ENCODE peak calls at places on chromosomes 6 and 20, in nine cellular contexts. Z is tibial artery; C is fibroblast of villous mesenchyme; U is coronary artery; R is sigmoid colon; O is fibroblast of the aortic adventitia; W is HFF-Myc; D is fibroblast of lung; J is CD8-positive, alpha-beta T cell. V is an unnamed sample.

GRCh38 chr20:34403063-34403827 is 40.2 kb downstream of the ITCH start:
- DNase-seq in Z (no peak), C (no peak), U (no peak), R (no peak), O (no peak), W (no peak), D (no peak), J (no peak), V (no peak)

GRCh38 chr6:37130704-37131103 is 39.2 kb upstream of the PIM1 start:
- DNase-seq in Z (peak), C (peak), U (no peak), R (peak), O (no peak), W (no peak), D (peak), J (no peak), V (peak)

GRCh38 chr6:90387826-90388225 is 91.2 kb upstream of the BACH2 start:
- DNase-seq in Z (no peak), C (no peak), U (no peak), R (no peak), O (no peak), W (no peak), D (no peak), J (no peak), V (no peak)

GRCh38 chr6:12818324-12818723 is 101.8 kb downstream of the PHACTR1 start:
- DNase-seq in Z (no peak), C (no peak), U (no peak), R (no peak), O (no peak), W (no peak), D (no peak), J (no peak), V (peak)

GRCh38 chr6:47126647-47127339 is 84.7 kb upstream of the ADGRF1 start:
- DNase-seq in Z (no peak), C (no peak), U (no peak), R (no peak), O (peak), W (no peak), D (no peak), J (no peak), V (no peak)

GRCh38 chr6:98716341-98716740 is 118.0 kb upstream of the POU3F2 start:
- DNase-seq in Z (no peak), C (no peak), U (no peak), R (no peak), O (no peak), W (no peak), D (no peak), J (no peak), V (no peak)

GRCh38 chr20:6074145-6074561 is 20.3 kb upstream of the LRRN4 start:
- DNase-seq in Z (no peak), C (no peak), U (no peak), R (no peak), O (no peak), W (no peak), D (no peak), J (no peak), V (peak)

GRCh38 chr20:24633026-24633425 is 163.6 kb downstream of the SYNDIG1 start:
- DNase-seq in Z (no peak), C (no peak), U (no peak), R (no peak), O (no peak), W (no peak), D (no peak), J (no peak), V (peak)

GRCh38 chr6:90294614-90294988 is 2.0 kb downstream of the BACH2 start:
- DNase-seq in Z (no peak), C (no peak), U (no peak), R (no peak), O (no peak), W (no peak), D (no peak), J (peak), V (no peak)

GRCh38 chr20:64232794-64233193 is 22.8 kb upstream of the PCMTD2 start:
- DNase-seq in Z (no peak), C (no peak), U (no peak), R (no peak), O (no peak), W (no peak), D (no peak), J (no peak), V (no peak)

GRCh38 chr6:163416640-163417253 is 2.2 kb downstream of the QKI start:
- DNase-seq in Z (no peak), C (peak), U (no peak), R (peak), O (peak), W (peak), D (peak), J (peak), V (peak)

GRCh38 chr20:48767269-48767960 is 60.4 kb downstream of the PREX1 start:
- DNase-seq in Z (no peak), C (no peak), U (no peak), R (no peak), O (no peak), W (no peak), D (no peak), J (peak), V (no peak)

GRCh38 chr6:291148-291696 is 1.1 kb upstream of the DUSP22 start:
- DNase-seq in Z (no peak), C (peak), U (peak), R (no peak), O (peak), W (no peak), D (no peak), J (peak), V (no peak)

GRCh38 chr6:73027691-73028090 is 197.6 kb downstream of the KHDC1L start:
- DNase-seq in Z (no peak), C (peak), U (no peak), R (no peak), O (no peak), W (no peak), D (no peak), J (no peak), V (no peak)

GRCh38 chr6:6277418-6277817 is 43.0 kb downstream of the F13A1 start:
- DNase-seq in Z (no peak), C (peak), U (no peak), R (no peak), O (peak), W (no peak), D (peak), J (no peak), V (peak)

GRCh38 chr6:5497896-5498578 is 236.7 kb downstream of the FARS2 start:
- DNase-seq in Z (no peak), C (peak), U (no peak), R (no peak), O (peak), W (no peak), D (peak), J (no peak), V (peak)

GRCh38 chr20:35523298-35523888 is 6.1 kb downstream of the C20orf173 start:
- DNase-seq in Z (no peak), C (peak), U (no peak), R (no peak), O (no peak), W (no peak), D (no peak), J (no peak), V (no peak)

GRCh38 chr6:154878866-154879491 is 116.1 kb upstream of the TIAM2 start:
- DNase-seq in Z (no peak), C (no peak), U (no peak), R (no peak), O (peak), W (no peak), D (peak), J (no peak), V (no peak)

GRCh38 chr6:168313371-168314028 is 6.1 kb downstream of the DACT2 start:
- DNase-seq in Z (no peak), C (no peak), U (no peak), R (no peak), O (no peak), W (no peak), D (no peak), J (no peak), V (no peak)

GRCh38 chr6:144283781-144284473 is 1.2 kb upstream of the UTRN start:
- DNase-seq in Z (no peak), C (peak), U (no peak), R (no peak), O (peak), W (no peak), D (peak), J (no peak), V (peak)

GRCh38 chr6:143451531-143451930 is 926 bp downstream of the PEX3 start:
- DNase-seq in Z (no peak), C (peak), U (no peak), R (no peak), O (peak), W (no peak), D (peak), J (no peak), V (peak)

GRCh38 chr6:111715321-111715720 is 109.6 kb upstream of the TRAF3IP2 start:
- DNase-seq in Z (no peak), C (no peak), U (no peak), R (no peak), O (no peak), W (no peak), D (no peak), J (peak), V (no peak)

GRCh38 chr6:113735487-113735886 is 121.7 kb upstream of the MARCKS start:
- DNase-seq in Z (no peak), C (no peak), U (no peak), R (no peak), O (no peak), W (no peak), D (no peak), J (no peak), V (no peak)

GRCh38 chr6:89508755-89509563 is 76.0 kb downstream of the ANKRD6 start:
- DNase-seq in Z (no peak), C (no peak), U (no peak), R (no peak), O (peak), W (no peak), D (no peak), J (no peak), V (no peak)

GRCh38 chr6:128098000-128098581 is 197.2 kb upstream of the THEMIS start:
- DNase-seq in Z (no peak), C (no peak), U (no peak), R (no peak), O (peak), W (no peak), D (no peak), J (no peak), V (no peak)

GRCh38 chr6:44804016-44804415 is 416.5 kb downstream of the CDC5L start:
- DNase-seq in Z (no peak), C (no peak), U (no peak), R (no peak), O (no peak), W (no peak), D (no peak), J (no peak), V (no peak)

GRCh38 chr6:77401231-77401630 is 62.1 kb downstream of the HTR1B start:
- DNase-seq in Z (no peak), C (no peak), U (no peak), R (no peak), O (no peak), W (no peak), D (no peak), J (no peak), V (no peak)

GRCh38 chr20:917416-917815 is 1.3 kb upstream of the ANGPT4 start:
- DNase-seq in Z (peak), C (no peak), U (no peak), R (no peak), O (no peak), W (no peak), D (no peak), J (no peak), V (no peak)

GRCh38 chr20:51277961-51278360 is 255.1 kb upstream of the KCNG1 start:
- DNase-seq in Z (no peak), C (no peak), U (no peak), R (no peak), O (no peak), W (no peak), D (no peak), J (no peak), V (no peak)

GRCh38 chr6:127013865-127014264 is 104.6 kb upstream of the RSPO3 start:
- DNase-seq in Z (no peak), C (no peak), U (no peak), R (no peak), O (no peak), W (no peak), D (no peak), J (no peak), V (no peak)

GRCh38 chr6:73644941-73645591 is 8.7 kb downstream of the SLC17A5 start:
- DNase-seq in Z (no peak), C (no peak), U (no peak), R (no peak), O (no peak), W (no peak), D (no peak), J (no peak), V (no peak)

GRCh38 chr6:41591859-41592502 is 45.8 kb downstream of the FOXP4 start:
- DNase-seq in Z (peak), C (peak), U (peak), R (peak), O (peak), W (no peak), D (peak), J (peak), V (peak)

GRCh38 chr6:116764557-116764960 is 960 bp downstream of the FAM162B start:
- DNase-seq in Z (no peak), C (peak), U (no peak), R (no peak), O (no peak), W (no peak), D (peak), J (no peak), V (no peak)

GRCh38 chr20:32003325-32003724 is 6.9 kb upstream of the CCM2L start:
- DNase-seq in Z (no peak), C (no peak), U (no peak), R (no peak), O (no peak), W (no peak), D (no peak), J (no peak), V (no peak)

GRCh38 chr6:45254242-45254641 is 73.9 kb upstream of the RUNX2 start:
- DNase-seq in Z (no peak), C (no peak), U (no peak), R (no peak), O (no peak), W (no peak), D (no peak), J (no peak), V (no peak)

DNA sequence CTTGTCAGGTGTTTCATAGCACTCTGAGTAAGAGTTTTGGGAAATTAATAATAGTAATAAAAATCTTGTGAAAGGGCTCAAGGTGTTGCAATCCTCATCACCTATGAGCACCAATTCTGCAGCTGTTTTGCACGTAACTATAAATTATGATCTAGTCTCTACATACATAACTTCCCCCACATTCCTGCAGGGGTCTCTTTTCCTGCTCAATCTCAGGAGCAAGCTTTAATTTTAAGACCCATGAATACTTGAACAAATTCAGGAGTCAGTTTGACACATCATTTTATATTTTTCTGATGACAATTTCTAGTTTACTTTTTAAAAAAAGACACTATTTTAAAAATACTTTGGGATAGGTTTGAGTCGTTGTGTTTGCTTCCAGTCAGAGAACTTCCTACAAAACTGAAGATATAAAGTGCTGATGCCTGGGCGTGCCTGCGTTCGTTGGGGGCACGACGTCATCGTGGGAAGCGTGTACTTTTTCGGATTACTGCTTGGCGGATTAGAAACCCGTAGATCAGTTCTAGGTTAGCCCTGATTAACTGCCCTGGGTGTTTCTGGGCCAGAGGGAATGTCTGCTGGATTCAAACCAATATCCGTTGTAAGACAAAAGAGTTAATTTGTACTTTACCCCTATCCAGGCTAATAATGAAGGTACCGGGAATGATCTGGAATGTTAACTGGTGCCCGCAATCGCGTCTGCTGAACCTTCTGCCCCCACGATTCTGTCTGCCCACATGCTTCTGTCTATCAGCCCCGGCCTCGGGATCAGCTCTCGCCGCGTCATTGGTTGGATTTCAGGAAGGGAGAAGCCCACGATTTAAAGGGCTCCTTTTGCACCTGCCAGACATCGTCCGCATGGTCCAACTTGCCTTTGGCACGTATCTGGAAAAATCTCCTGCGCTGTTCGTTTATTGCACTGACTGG is 940 bp upstream of the E2F3 start:
- DNase-seq in Z (no peak), C (peak), U (no peak), R (peak), O (peak), W (no peak), D (peak), J (peak), V (peak)
- TF ChIP-seq CTCF in Z (peak), C (peak), U (peak), R (no peak), O (peak), W (peak), D (peak), J (no peak), V (peak)

GRCh38 chr6:142266060-142266459 is 35.7 kb upstream of the ADGRG6 start:
- DNase-seq in Z (no peak), C (no peak), U (no peak), R (no peak), O (no peak), W (no peak), D (no peak), J (no peak), V (no peak)
- H3K4me3 ChIP-seq in Z (no peak), C (no peak), U (no peak), R (no peak), O (no peak), W (no peak), D (no peak), J (no peak), V (no peak)

GRCh38 chr6:157613011-157613522 is 210.0 kb upstream of the SNX9 start:
- DNase-seq in Z (no peak), C (peak), U (no peak), R (no peak), O (peak), W (no peak), D (peak), J (no peak), V (peak)

GRCh38 chr6:157615951-157616350 is 207.1 kb upstream of the SNX9 start:
- DNase-seq in Z (peak), C (no peak), U (no peak), R (no peak), O (no peak), W (no peak), D (no peak), J (no peak), V (no peak)

GRCh38 chr6:157611406-157611805 is 211.6 kb upstream of the SNX9 start:
- DNase-seq in Z (peak), C (no peak), U (no peak), R (no peak), O (no peak), W (no peak), D (no peak), J (no peak), V (no peak)

GRCh38 chr6:157614026-157614484 is 209.0 kb upstream of the SNX9 start:
- DNase-seq in Z (peak), C (peak), U (no peak), R (no peak), O (no peak), W (no peak), D (peak), J (no peak), V (peak)

DNA sequence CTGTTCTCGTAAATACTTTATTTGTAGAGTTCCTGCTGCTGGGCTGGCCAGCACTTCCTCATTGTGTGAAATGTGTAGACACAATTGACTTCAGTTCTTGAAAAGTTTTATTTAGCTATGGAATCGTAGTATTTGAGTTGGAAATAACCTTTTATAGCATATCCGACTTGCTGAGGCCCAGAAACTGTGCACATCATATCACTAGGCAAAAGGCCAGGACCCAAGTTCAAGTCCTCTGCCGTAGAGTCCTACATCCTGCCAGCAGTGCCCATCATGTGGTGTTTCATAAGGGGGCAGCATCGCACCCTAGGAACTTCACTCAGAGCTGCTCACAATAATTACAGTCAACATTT is 207.7 kb upstream of the SNX9 start:
- DNase-seq in Z (peak), C (peak), U (no peak), R (no peak), O (no peak), W (no peak), D (peak), J (no peak), V (peak)
- TF ChIP-seq CTCF in Z (no peak), C (peak), U (no peak), R (no peak), O (no peak), W (no peak), D (no peak), J (no peak), V (no peak)

GRCh38 chr20:45374101-45374467 is 4.0 kb downstream of the TP53TG5 start:
- DNase-seq in Z (no peak), C (no peak), U (no peak), R (no peak), O (no peak), W (no peak), D (no peak), J (no peak), V (no peak)
- H3K4me3 ChIP-seq in Z (peak), C (peak), U (peak), R (peak), O (no peak), W (no peak), D (no peak), J (peak), V (peak)

GRCh38 chr6:97440590-97441176 is 157.7 kb upstream of the MMS22L start:
- DNase-seq in Z (no peak), C (peak), U (no peak), R (no peak), O (peak), W (no peak), D (peak), J (no peak), V (peak)
- TF ChIP-seq CTCF in Z (no peak), C (peak), U (no peak), R (peak), O (peak), W (peak), D (peak), J (no peak), V (peak)

DNA sequence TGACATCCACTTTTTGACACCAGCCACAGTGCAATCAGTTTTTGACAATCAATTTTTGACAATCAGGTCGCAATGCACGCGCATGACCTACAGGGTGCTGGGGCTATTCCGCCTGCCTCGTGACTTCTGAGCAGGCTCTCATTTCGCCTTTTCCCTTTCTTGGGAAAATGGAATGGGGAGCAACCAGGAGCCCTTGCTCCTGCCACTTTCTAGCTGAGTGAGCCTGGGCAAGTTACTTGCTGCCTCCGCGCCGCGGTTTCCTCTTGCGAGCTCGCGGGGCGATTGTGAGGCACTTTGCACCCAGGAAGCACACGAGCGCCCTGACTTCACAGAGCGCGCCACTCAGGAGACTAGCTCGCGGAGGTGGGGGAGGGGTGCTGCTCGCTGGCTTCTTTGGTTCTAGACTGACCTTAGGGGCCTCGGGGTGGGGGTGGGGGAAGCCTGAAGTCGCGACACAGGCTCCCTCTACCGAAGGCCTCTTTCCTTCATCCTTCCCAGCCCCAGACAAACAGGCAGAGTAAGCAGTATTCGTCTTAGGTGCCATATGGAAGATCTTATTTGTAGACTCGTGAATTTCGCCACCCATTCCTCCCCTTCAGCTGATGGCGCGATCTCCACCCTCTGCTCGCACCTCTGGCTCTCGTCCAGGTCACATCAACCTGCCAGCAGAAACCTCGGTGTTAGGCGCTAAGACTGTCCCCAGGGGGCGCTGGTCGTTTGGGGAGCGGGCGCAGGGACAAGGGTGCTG is 4.6 kb downstream of the TP53TG5 start:
- DNase-seq in Z (peak), C (peak), U (peak), R (peak), O (peak), W (peak), D (peak), J (peak), V (peak)
- H3K4me3 ChIP-seq in Z (peak), C (peak), U (peak), R (peak), O (peak), W (peak), D (peak), J (peak), V (peak)

GRCh38 chr20:8309638-8310037 is 177.6 kb downstream of the PLCB1 start:
- DNase-seq in Z (no peak), C (no peak), U (no peak), R (no peak), O (no peak), W (no peak), D (no peak), J (no peak), V (peak)

GRCh38 chr20:8310618-8311017 is 178.6 kb downstream of the PLCB1 start:
- DNase-seq in Z (no peak), C (no peak), U (no peak), R (no peak), O (no peak), W (no peak), D (no peak), J (no peak), V (no peak)

GRCh38 chr20:8315639-8316573 is 183.8 kb downstream of the PLCB1 start:
- DNase-seq in Z (no peak), C (no peak), U (no peak), R (no peak), O (no peak), W (no peak), D (no peak), J (no peak), V (no peak)

GRCh38 chr20:8313073-8313472 is 181.0 kb downstream of the PLCB1 start:
- DNase-seq in Z (no peak), C (no peak), U (no peak), R (no peak), O (no peak), W (no peak), D (no peak), J (no peak), V (no peak)
- TF ChIP-seq CTCF in Z (no peak), C (no peak), U (no peak), R (no peak), O (no peak), W (no peak), D (no peak), J (no peak), V (no peak)